ENCODE peak calls at places on chromosomes 7 and 10, in four cellular contexts. F is dorsolateral prefrontal cortex, J is ovary, P is gastrocnemius medialis. B is an unnamed sample.

GRCh38 chr10:109173910-109174309 is 749.4 kb downstream of the XPNPEP1 start:
- DNase-seq in P (no peak), F (no peak), J (no peak), B (no peak)

GRCh38 chr7:44200699-44201461 is at the start of gene YKT6:
- DNase-seq in J (peak), P (peak), F (peak), B (peak)

GRCh38 chr10:61669849-61670248 is 7.1 kb downstream of the CABCOCO1 start:
- DNase-seq in J (no peak), P (no peak), F (no peak), B (no peak)

GRCh38 chr7:15685358-15686181 is 913 bp downstream of the MEOX2 start:
- DNase-seq in P (peak), J (peak), F (no peak), B (peak)

GRCh38 chr7:151824285-151824950 is 52.5 kb downstream of the PRKAG2 start:
- DNase-seq in F (no peak), J (no peak), P (no peak), B (no peak)

GRCh38 chr10:110141185-110141584 is 66.2 kb upstream of the MXI1 start:
- DNase-seq in P (no peak), J (no peak), F (no peak), B (no peak)

GRCh38 chr7:134891262-134892001 is 94.9 kb upstream of the AGBL3 start:
- DNase-seq in F (peak), P (peak), J (peak), B (no peak)

GRCh38 chr7:2763607-2764006 is 75.6 kb downstream of the AMZ1 start:
- DNase-seq in F (no peak), P (no peak), J (no peak), B (no peak)

GRCh38 chr7:37832194-37832593 is 16.2 kb upstream of the NME8 start:
- DNase-seq in J (peak), P (peak), F (peak), B (peak)

GRCh38 chr7:50141131-50141530 is 48.1 kb upstream of the ZPBP start:
- DNase-seq in P (no peak), J (no peak), F (no peak), B (no peak)

GRCh38 chr7:155506854-155507337 is 39.5 kb downstream of the CNPY1 start:
- DNase-seq in J (no peak), F (no peak), P (no peak), B (no peak)

GRCh38 chr10:99527526-99528255 is 5.1 kb upstream of the NKX2-3 start:
- DNase-seq in J (no peak), F (no peak), P (no peak), B (no peak)

GRCh38 chr10:99524050-99524666 is 8.6 kb upstream of the NKX2-3 start:
- DNase-seq in P (no peak), J (no peak), F (no peak), B (no peak)

GRCh38 chr10:99524736-99525380 is 7.9 kb upstream of the NKX2-3 start:
- DNase-seq in J (no peak), F (no peak), P (no peak), B (no peak)

GRCh38 chr10:99526861-99527504 is 5.8 kb upstream of the NKX2-3 start:
- DNase-seq in F (no peak), P (no peak), J (no peak), B (no peak)

DNA sequence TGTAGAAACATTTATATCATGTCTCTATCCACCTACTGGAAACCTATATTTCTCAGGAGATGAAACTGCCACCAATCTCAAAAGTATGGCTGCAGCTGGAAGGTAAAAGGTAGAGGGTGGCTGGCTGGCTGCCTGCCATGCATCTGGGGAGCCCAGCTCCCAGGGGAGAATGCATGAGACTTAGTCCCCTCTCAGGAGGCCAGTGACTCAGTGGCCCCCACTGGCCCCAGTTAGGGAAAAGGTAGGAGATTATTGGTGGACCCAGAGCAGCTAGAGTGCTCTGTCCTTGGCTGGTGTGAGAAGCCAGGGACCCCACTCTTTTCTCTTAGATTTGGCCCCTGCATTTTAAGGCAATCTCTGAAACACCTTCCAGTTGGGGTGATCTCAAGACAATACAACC is 6.8 kb upstream of the NKX2-3 start:
- DNase-seq in P (no peak), J (no peak), F (no peak), B (no peak)
- H3K27ac ChIP-seq in P (no peak), J (no peak), F (no peak), B (no peak)

GRCh38 chr10:3046941-3047621 is 20.3 kb upstream of the PFKP start:
- DNase-seq in P (no peak), F (no peak), J (no peak), B (no peak)

GRCh38 chr10:3043512-3044368 is 23.6 kb upstream of the PFKP start:
- DNase-seq in P (no peak), F (peak), J (no peak), B (peak)

GRCh38 chr10:3046210-3046779 is 21.1 kb upstream of the PFKP start:
- DNase-seq in F (no peak), J (no peak), P (no peak), B (no peak)

GRCh38 chr10:3047622-3047995 is 19.7 kb upstream of the PFKP start:
- DNase-seq in P (no peak), J (no peak), F (no peak), B (no peak)

GRCh38 chr10:3045471-3046209 is 21.7 kb upstream of the PFKP start:
- DNase-seq in J (peak), P (no peak), F (no peak), B (no peak)
- H3K27ac ChIP-seq in J (no peak), P (no peak), F (no peak), B (peak)

GRCh38 chr7:28032738-28033380 is 147.7 kb downstream of the JAZF1 start:
- DNase-seq in J (no peak), F (no peak), P (no peak), B (no peak)

GRCh38 chr7:28038175-28038855 is 142.3 kb downstream of the JAZF1 start:
- DNase-seq in J (no peak), F (no peak), P (no peak), B (no peak)

GRCh38 chr7:28037220-28038010 is 143.2 kb downstream of the JAZF1 start:
- DNase-seq in P (no peak), J (no peak), F (no peak), B (no peak)

GRCh38 chr7:28033386-28033785 is 147.2 kb downstream of the JAZF1 start:
- DNase-seq in P (no peak), F (no peak), J (no peak), B (no peak)

GRCh38 chr7:28036748-28037147 is 143.8 kb downstream of the JAZF1 start:
- DNase-seq in J (no peak), P (no peak), F (no peak), B (no peak)
- H3K27ac ChIP-seq in J (no peak), P (peak), F (peak), B (peak)

GRCh38 chr10:87523731-87524130 is 19.0 kb downstream of the MINPP1 start:
- DNase-seq in P (no peak), F (no peak), J (no peak), B (no peak)
- H3K27ac ChIP-seq in P (no peak), F (no peak), J (no peak), B (peak)

DNA sequence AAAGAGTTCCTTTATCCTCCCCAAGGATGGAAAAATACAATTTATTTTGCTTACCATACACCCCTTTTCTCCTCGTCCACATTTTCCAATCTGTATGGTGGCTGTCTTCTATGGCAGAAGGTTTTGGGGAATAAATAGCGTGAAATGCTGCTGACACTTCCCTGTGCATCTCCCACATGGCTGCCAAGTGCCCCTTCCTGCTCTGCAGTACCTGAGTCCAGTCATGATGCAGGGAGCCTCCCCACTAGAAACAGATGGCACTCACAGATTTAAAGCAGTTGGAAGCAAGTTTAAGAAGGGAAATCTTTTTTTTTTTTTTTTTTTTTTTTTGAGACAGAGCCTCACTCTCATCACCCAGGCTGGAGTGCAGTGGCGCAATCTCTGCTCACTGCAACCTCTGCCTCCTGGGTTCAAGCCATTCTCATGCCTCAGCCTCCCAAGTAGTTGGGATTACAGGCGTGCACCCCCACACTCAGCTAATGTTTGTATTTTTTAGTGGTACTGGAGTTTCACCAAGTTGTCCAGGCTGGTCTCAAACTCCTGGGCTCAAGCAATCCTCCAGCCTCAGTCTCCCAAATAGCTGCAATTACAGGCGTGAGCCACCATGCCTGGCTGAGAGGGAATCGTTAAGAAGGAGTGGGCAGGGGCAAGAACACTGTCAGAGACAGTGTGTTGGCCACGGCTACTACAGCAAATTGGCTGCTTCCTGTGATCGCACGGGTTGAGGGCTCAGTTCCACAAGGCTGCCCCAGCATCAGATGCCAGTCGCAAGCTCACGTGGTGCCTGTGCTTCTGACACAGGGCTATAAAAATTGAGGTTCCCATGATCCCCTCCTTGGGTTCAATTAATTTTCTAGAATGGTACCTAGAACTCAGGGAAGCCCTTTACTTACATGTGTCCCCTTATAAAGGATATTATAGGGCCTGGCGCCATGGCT is 5.3 kb upstream of the PILRA start:
- DNase-seq in P (no peak), J (no peak), F (no peak), B (no peak)
- H3K27ac ChIP-seq in P (peak), J (no peak), F (peak), B (peak)

B was measured in ascending aorta.